ENCODE peak calls at places on chromosomes 6 and 20, in four cellular contexts. A is CD8-positive, alpha-beta T cell; I is GM12892; T is NCI-H2171 treated with DMSO at 0.1 percent for 48 hours. W is an unnamed sample.

GRCh38 chr6:10347561-10348327 is 67.1 kb downstream of the TFAP2A start:
- DNase-seq in A (no peak), I (no peak), T (no peak), W (no peak)

GRCh38 chr20:38889050-38889449 is 37.2 kb upstream of the FAM83D start:
- DNase-seq in T (no peak), I (no peak), A (no peak), W (no peak)

GRCh38 chr6:3419624-3420272 is 37.1 kb downstream of the SLC22A23 start:
- DNase-seq in T (no peak), A (no peak), I (no peak), W (no peak)

GRCh38 chr6:113551168-113551567 is 306.0 kb upstream of the MARCKS start:
- DNase-seq in A (no peak), I (no peak), T (no peak), W (no peak)

GRCh38 chr20:54021446-54022235 is 48.8 kb downstream of the BCAS1 start:
- DNase-seq in A (no peak), I (no peak), T (peak; percentile 70), W (no peak)

GRCh38 chr20:49853640-49854039 is 41.0 kb downstream of the SLC9A8 start:
- DNase-seq in T (peak; percentile 34), A (no peak), I (no peak), W (peak; percentile 75)

GRCh38 chr20:18907353-18907752 is 93.8 kb downstream of the SCP2D1 start:
- DNase-seq in I (no peak), A (no peak), T (no peak), W (no peak)

GRCh38 chr6:106642476-106642875 is 13.1 kb downstream of the QRSL1 start:
- DNase-seq in A (no peak), I (no peak), T (no peak), W (no peak)

GRCh38 chr20:49268600-49269365 is 9.1 kb downstream of the ZNFX1 start:
- DNase-seq in T (no peak), A (no peak), I (no peak), W (no peak)

GRCh38 chr20:46683068-46683477 is 6.2 kb downstream of the TP53RK start:
- DNase-seq in A (no peak), I (no peak), T (no peak), W (no peak)

GRCh38 chr6:134757911-134758361 is 192.0 kb downstream of the ALDH8A1 start:
- DNase-seq in I (no peak), A (no peak), T (no peak), W (no peak)

GRCh38 chr6:169386431-169387057 is 132.9 kb upstream of the THBS2 start:
- DNase-seq in T (no peak), I (no peak), A (no peak), W (no peak)

GRCh38 chr6:70900061-70900460 is 56.8 kb downstream of the B3GAT2 start:
- DNase-seq in T (no peak), A (no peak), I (no peak), W (no peak)

W was measured in endodermal cell.